ENCODE peak calls at places on chromosome 13, in nine cellular contexts. W, M, R, X, L, N, D, K and E are unnamed samples.

GRCh38 chr13:21010621-21011020 is 50.8 kb downstream of the LATS2 start:
- DNase-seq in R (no peak), M (no peak), X (no peak), L (no peak), N (no peak), D (peak; percentile 9), K (peak; percentile 68), W (no peak), E (no peak)

GRCh38 chr13:85277753-85278152 is 521.5 kb downstream of the SLITRK6 start:
- DNase-seq in R (no peak), L (no peak), X (no peak), K (no peak), N (no peak), W (no peak), M (no peak), D (no peak), E (no peak)

GRCh38 chr13:20492641-20493040 is 33.0 kb downstream of the CRYL1 start:
- DNase-seq in W (no peak), N (no peak), L (no peak), R (peak; percentile 30), X (no peak), K (peak; percentile 35), M (no peak), D (no peak), E (no peak)

GRCh38 chr13:34294483-34295129 is 476.7 kb downstream of the RFC3 start:
- DNase-seq in M (no peak), D (no peak), K (no peak), L (no peak), N (no peak), R (no peak), X (no peak), W (no peak), E (no peak)

GRCh38 chr13:39023316-39023715 is 14.6 kb downstream of the PROSER1 start:
- DNase-seq in X (no peak), M (no peak), W (no peak), D (no peak), L (no peak), N (no peak), R (no peak), K (no peak), E (no peak)

GRCh38 chr13:48096670-48097069 is 1.8 kb upstream of the MED4 start:
- DNase-seq in L (no peak), W (no peak), K (no peak), X (no peak), D (no peak), N (no peak), R (no peak), M (no peak), E (no peak)

GRCh38 chr13:83332751-83333150 is 549.5 kb downstream of the SLITRK1 start:
- DNase-seq in N (no peak), X (no peak), L (no peak), D (no peak), R (no peak), M (no peak), K (no peak), W (no peak), E (no peak)

GRCh38 chr13:45630791-45631190 is 15.3 kb upstream of the ERICH6B start:
- DNase-seq in W (no peak), R (no peak), L (no peak), M (no peak), D (no peak), K (no peak), N (no peak), X (no peak), E (no peak)

GRCh38 chr13:86684402-86684801 is 885.2 kb upstream of the SLITRK6 start:
- DNase-seq in W (no peak), X (no peak), R (no peak), M (no peak), D (no peak), K (no peak), L (no peak), N (no peak), E (no peak)

GRCh38 chr13:39823063-39823713 is 167.7 kb downstream of the COG6 start:
- DNase-seq in D (no peak), W (no peak), N (no peak), X (no peak), M (no peak), K (no peak), R (no peak), L (no peak), E (no peak)

GRCh38 chr13:36887758-36888521 is 32.1 kb downstream of the SMAD9 start:
- DNase-seq in X (no peak), R (no peak), K (no peak), D (no peak), N (no peak), W (no peak), L (no peak), M (no peak), E (no peak)

GRCh38 chr13:110644892-110645521 is 29.7 kb downstream of the NAXD start:
- DNase-seq in D (peak; percentile 86), K (no peak), R (peak; percentile 66), N (peak; percentile 78), M (peak; percentile 68), L (peak; percentile 70), X (peak; percentile 70), W (peak; percentile 69), E (peak; percentile 53)

GRCh38 chr13:21109168-21109567 is 47.8 kb upstream of the LATS2 start:
- DNase-seq in L (no peak), R (no peak), M (no peak), K (no peak), D (no peak), N (no peak), W (no peak), X (no peak), E (no peak)

GRCh38 chr13:63048648-63049047 is 1633.0 kb upstream of the PCDH20 start:
- DNase-seq in R (no peak), L (no peak), X (no peak), D (no peak), M (no peak), K (no peak), N (no peak), W (no peak), E (no peak)

GRCh38 chr13:77372275-77372674 is 45.4 kb upstream of the MYCBP2 start:
- DNase-seq in M (no peak), N (no peak), D (no peak), R (no peak), K (no peak), W (no peak), L (no peak), X (no peak), E (no peak)

GRCh38 chr13:77373541-77373940 is 46.6 kb upstream of the MYCBP2 start:
- DNase-seq in L (no peak), M (no peak), N (no peak), R (no peak), W (no peak), K (no peak), D (no peak), X (no peak), E (no peak)

GRCh38 chr13:77374786-77375185 is 47.9 kb upstream of the MYCBP2 start:
- DNase-seq in W (no peak), X (no peak), L (no peak), M (no peak), R (no peak), N (no peak), D (no peak), K (no peak), E (no peak)

GRCh38 chr13:77375554-77375953 is 48.7 kb upstream of the MYCBP2 start:
- DNase-seq in M (no peak), X (no peak), D (no peak), L (no peak), R (no peak), W (no peak), N (no peak), K (no peak), E (no peak)

DNA sequence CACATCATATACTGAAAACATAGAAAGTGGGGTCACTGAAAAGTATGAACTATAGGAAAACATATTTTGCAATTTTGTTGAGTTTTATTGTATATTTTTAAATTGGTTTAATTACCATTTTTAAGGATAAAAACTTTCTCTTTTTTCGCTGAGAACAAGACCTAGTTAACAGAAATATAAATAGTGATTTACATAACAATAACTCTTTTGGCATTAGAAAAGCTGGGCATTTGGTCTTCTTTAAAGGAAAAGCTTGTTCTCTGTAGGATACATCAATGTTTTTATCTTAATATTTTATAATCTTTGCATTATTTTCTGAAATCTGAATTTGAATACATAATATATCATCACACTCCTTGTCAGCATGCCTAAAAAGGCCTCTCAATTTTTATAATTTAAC is 47.4 kb upstream of the MYCBP2 start:
- DNase-seq in X (no peak), L (no peak), D (no peak), M (no peak), N (no peak), W (no peak), R (no peak), K (no peak), E (no peak)
- TF ChIP-seq POLR2A in X (no peak), L (no peak), D (no peak), M (no peak), N (no peak), W (no peak), R (no peak), K (no peak), E (no peak)

GRCh38 chr13:98795220-98795619 is 42.7 kb upstream of the SLC15A1 start:
- DNase-seq in X (no peak), K (no peak), D (peak; percentile 58), N (no peak), R (no peak), M (no peak), W (no peak), L (no peak), E (no peak)
- TF ChIP-seq POLR2A in X (no peak), K (no peak), D (no peak), N (no peak), R (no peak), M (no peak), W (no peak), L (no peak), E (no peak)

GRCh38 chr13:73334459-73334858 is 275.7 kb downstream of the KLF5 start:
- DNase-seq in M (no peak), K (no peak), L (no peak), R (no peak), N (no peak), D (no peak), X (no peak), W (no peak), E (no peak)
- TF ChIP-seq POLR2A in M (no peak), K (no peak), L (no peak), R (no peak), N (no peak), D (no peak), X (no peak), W (no peak), E (no peak)

DNA sequence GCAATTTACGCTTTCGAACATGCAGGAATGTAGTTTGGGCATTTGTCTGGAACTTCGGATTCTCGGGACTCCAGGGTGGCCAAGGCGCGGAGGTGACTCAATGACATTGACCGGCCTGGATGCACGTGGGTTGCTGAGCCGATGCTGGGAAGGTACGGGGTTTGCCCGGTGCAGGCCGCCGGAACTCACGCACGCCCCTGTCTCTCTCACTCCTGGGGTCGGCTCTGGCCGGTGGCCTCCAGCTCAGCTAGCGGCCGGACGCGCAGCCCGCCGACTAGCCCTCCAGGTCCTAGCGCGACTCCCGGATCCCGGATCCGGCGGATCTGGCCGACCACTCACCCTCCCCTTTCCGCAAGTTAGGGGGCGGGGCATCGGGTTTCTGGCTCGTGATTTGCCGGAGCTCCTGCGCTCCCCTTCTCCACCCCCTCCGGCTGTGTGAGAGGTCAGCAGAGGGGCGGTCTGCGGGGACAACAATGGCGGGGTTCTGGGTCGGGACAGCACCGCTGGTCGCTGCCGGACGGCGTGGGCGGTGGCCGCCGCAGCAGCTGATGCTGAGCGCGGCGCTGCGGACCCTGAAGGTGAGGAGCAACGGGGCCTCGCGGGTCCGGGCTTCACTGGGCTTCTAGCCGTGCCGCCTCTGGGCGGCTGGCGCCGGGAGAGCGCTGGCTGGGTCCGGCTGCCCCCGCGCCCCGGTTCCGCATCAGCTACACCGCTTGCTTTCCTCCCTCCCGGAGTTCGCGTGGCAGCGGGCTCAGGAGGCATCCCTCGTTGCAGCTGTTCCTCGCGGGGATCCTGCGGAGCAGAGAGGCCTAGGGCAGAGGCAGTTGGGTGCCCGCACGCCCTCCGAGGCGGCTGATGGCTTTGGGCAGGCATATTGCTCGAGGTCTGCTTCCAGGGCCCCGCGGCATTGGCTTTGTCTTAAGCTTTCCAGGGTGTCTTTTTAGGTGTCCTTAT is at the start of gene PCCA:
- DNase-seq in X (peak; percentile 97), L (peak; percentile 97), R (peak; percentile 97), D (peak; percentile 98), K (peak; percentile 93), N (peak; percentile 96), M (peak; percentile 95), W (peak; percentile 96), E (peak; percentile 91)
- TF ChIP-seq POLR2A in X (peak; percentile 95), L (peak; percentile 82), R (peak; percentile 74), D (no peak), K (peak; percentile 76), N (peak; percentile 64), M (no peak), W (peak; percentile 81), E (peak; percentile 75)